ENCODE peak calls at places on chromosome 16, in five cellular contexts. O, F, U, R and D are unnamed samples.
A peak's percentile ranks its signal among the peaks of the same experiment; 100 is the strongest.

GRCh38 chr16:77763994-77764393 is 24.4 kb upstream of the VAT1L start:
- DNase-seq in R (no peak), U (no peak), F (no peak), O (no peak), D (peak; percentile 35)

GRCh38 chr16:24010440-24011089 is 174.8 kb downstream of the PRKCB start:
- DNase-seq in F (peak; percentile 78), O (peak; percentile 5), U (peak; percentile 75), R (peak; percentile 73), D (peak; percentile 39)

GRCh38 chr16:15747937-15748336 is 97.9 kb downstream of the NDE1 start:
- DNase-seq in F (no peak), O (no peak), R (no peak), U (no peak), D (no peak)

GRCh38 chr16:73890524-73891500 is 405.8 kb upstream of the PSMD7 start:
- DNase-seq in U (no peak), O (no peak), R (no peak), F (peak; percentile 30), D (no peak)

GRCh38 chr16:52456368-52456767 is 90.6 kb downstream of the TOX3 start:
- DNase-seq in O (no peak), U (no peak), R (no peak), F (no peak), D (no peak)

GRCh38 chr16:76837872-76838271 is 353.1 kb upstream of the MON1B start:
- DNase-seq in O (no peak), R (no peak), U (no peak), F (no peak), D (no peak)

GRCh38 chr16:79293831-79294230 is 306.7 kb downstream of the MAF start:
- DNase-seq in R (no peak), F (no peak), U (no peak), O (no peak), D (no peak)

GRCh38 chr16:4015275-4015990 is 100.8 kb downstream of the ADCY9 start:
- DNase-seq in O (no peak), F (no peak), U (no peak), R (no peak), D (no peak)

GRCh38 chr16:10561001-10561400 is 19.4 kb downstream of the EMP2 start:
- DNase-seq in U (no peak), R (no peak), F (no peak), O (no peak), D (no peak)

GRCh38 chr16:188674-189073 is 8.4 kb downstream of the HBQ1 start:
- DNase-seq in O (no peak), F (no peak), U (no peak), R (no peak), D (no peak)

GRCh38 chr16:87806246-87806607 is 40.4 kb upstream of the KLHDC4 start:
- DNase-seq in O (no peak), U (no peak), R (no peak), F (no peak), D (no peak)

GRCh38 chr16:70589998-70590471 is 56.3 kb upstream of the IL34 start:
- DNase-seq in U (no peak), R (no peak), F (no peak), O (no peak), D (peak; percentile 46)

GRCh38 chr16:30592871-30593270 is 7.4 kb upstream of the ZNF785 start:
- DNase-seq in R (no peak), F (no peak), U (no peak), O (no peak), D (no peak)

GRCh38 chr16:19886061-19886792 is 1.6 kb upstream of the GPRC5B start:
- DNase-seq in R (peak; percentile 83), O (peak; percentile 17), F (peak; percentile 83), U (peak; percentile 66), D (peak; percentile 76)

GRCh38 chr16:70694088-70694487 is 8.2 kb upstream of the MTSS2 start:
- DNase-seq in R (no peak), F (no peak), O (no peak), U (no peak), D (peak; percentile 65)

GRCh38 chr16:72560617-72561016 is 388.7 kb upstream of the PMFBP1 start:
- DNase-seq in U (no peak), R (no peak), F (no peak), O (no peak), D (no peak)

GRCh38 chr16:57061084-57061905 is 31.1 kb upstream of the CPNE2 start:
- DNase-seq in O (no peak), U (no peak), R (no peak), F (no peak), D (no peak)

GRCh38 chr16:85279874-85280545 is 167.7 kb upstream of the CIBAR2 start:
- DNase-seq in F (no peak), U (no peak), O (no peak), R (no peak), D (no peak)

GRCh38 chr16:26672206-26672605 is 394.5 kb upstream of the C16orf82 start:
- DNase-seq in O (no peak), F (no peak), U (no peak), R (peak; percentile 11), D (no peak)

GRCh38 chr16:1154291-1154886 is 1.5 kb downstream of the CACNA1H start:
- DNase-seq in O (no peak), R (no peak), F (peak; percentile 38), U (no peak), D (no peak)

GRCh38 chr16:68744744-68745280 is 7.7 kb downstream of the CDH1 start:
- DNase-seq in O (no peak), U (no peak), F (no peak), R (no peak), D (no peak)

GRCh38 chr16:68539704-68540370 is 746 bp downstream of the ZFP90 start:
- DNase-seq in F (no peak), U (no peak), R (no peak), O (no peak), D (peak; percentile 5)

GRCh38 chr16:2194166-2194834 is 2.1 kb downstream of the CASKIN1 start:
- DNase-seq in F (peak; percentile 65), U (no peak), R (no peak), O (no peak), D (no peak)

GRCh38 chr16:12091569-12092346 is 115.2 kb downstream of the SNX29 start:
- DNase-seq in R (no peak), U (no peak), F (no peak), O (no peak), D (no peak)

GRCh38 chr16:9578459-9578858 is 487.0 kb downstream of the HAPSTR1 start:
- DNase-seq in F (no peak), U (no peak), O (no peak), R (no peak), D (no peak)

GRCh38 chr16:67987460-67988160 is 7.3 kb upstream of the DPEP3 start:
- DNase-seq in O (no peak), U (no peak), R (no peak), F (no peak), D (no peak)

GRCh38 chr16:46852130-46852529 is 21.1 kb upstream of the C16orf87 start:
- DNase-seq in F (no peak), U (no peak), O (no peak), R (no peak), D (no peak)

GRCh38 chr16:65476556-65476955 is 354.7 kb upstream of the CDH11 start:
- DNase-seq in O (no peak), F (no peak), R (no peak), U (no peak), D (no peak)

GRCh38 chr16:86836503-86837125 is 258.3 kb downstream of the FOXL1 start:
- DNase-seq in O (peak; percentile 92), R (no peak), U (no peak), F (no peak), D (peak; percentile 90)

GRCh38 chr16:73019456-73020362 is 28.2 kb downstream of the ZFHX3 start:
- DNase-seq in O (no peak), U (no peak), F (no peak), R (no peak), D (peak; percentile 84)